ENCODE peak calls at places on chromosomes 3 and 15, in seven cellular contexts. One of them, this sample, is unnamed. For H3K36me3, the result is how much of the 10 kb centered on the place peaks cover.

GRCh38 chr3:27976933-27977332 is 254.8 kb upstream of the EOMES start:
- DNase-seq in ovary: no peak
- DNase-seq in GM23248: peak
- DNase-seq in psoas muscle: no peak
- DNase-seq in thyroid gland: no peak
- DNase-seq in upper lobe of right lung: no peak
- DNase-seq in GM23338: no peak
- DNase-seq in this sample: no peak

GRCh38 chr3:190739726-190740230 is 122.7 kb downstream of the GMNC start:
- DNase-seq in ovary: no peak
- DNase-seq in GM23248: peak
- DNase-seq in psoas muscle: no peak
- DNase-seq in thyroid gland: no peak
- DNase-seq in upper lobe of right lung: no peak
- DNase-seq in GM23338: no peak
- DNase-seq in this sample: no peak

GRCh38 chr3:155327430-155327829 is 33.9 kb upstream of the STRIT1 start:
- DNase-seq in ovary: no peak
- DNase-seq in GM23248: no peak
- DNase-seq in psoas muscle: no peak
- DNase-seq in thyroid gland: no peak
- DNase-seq in upper lobe of right lung: no peak
- DNase-seq in GM23338: no peak
- DNase-seq in this sample: no peak

GRCh38 chr3:156218353-156218744 is 98.0 kb downstream of the KCNAB1 start:
- DNase-seq in ovary: no peak
- DNase-seq in GM23248: no peak
- DNase-seq in psoas muscle: no peak
- DNase-seq in thyroid gland: peak
- DNase-seq in upper lobe of right lung: no peak
- DNase-seq in GM23338: no peak
- DNase-seq in this sample: no peak

GRCh38 chr15:91941871-91942270 is 88.4 kb downstream of the SLCO3A1 start:
- DNase-seq in ovary: no peak
- DNase-seq in GM23248: peak
- DNase-seq in psoas muscle: no peak
- DNase-seq in thyroid gland: no peak
- DNase-seq in upper lobe of right lung: no peak
- DNase-seq in GM23338: no peak
- DNase-seq in this sample: no peak

GRCh38 chr15:56361978-56362377 is 3.2 kb upstream of the TEX9 start:
- DNase-seq in ovary: no peak
- DNase-seq in GM23248: no peak
- DNase-seq in psoas muscle: no peak
- DNase-seq in thyroid gland: no peak
- DNase-seq in upper lobe of right lung: no peak
- DNase-seq in GM23338: no peak
- DNase-seq in this sample: no peak

GRCh38 chr15:31024330-31024729 is 32.9 kb upstream of the MTMR10 start:
- DNase-seq in ovary: no peak
- DNase-seq in GM23248: peak
- DNase-seq in psoas muscle: no peak
- DNase-seq in thyroid gland: no peak
- DNase-seq in upper lobe of right lung: no peak
- DNase-seq in GM23338: peak
- DNase-seq in this sample: peak

GRCh38 chr3:19702416-19703078 is 231.5 kb downstream of the EFHB start:
- DNase-seq in ovary: no peak
- DNase-seq in GM23248: no peak
- DNase-seq in psoas muscle: no peak
- DNase-seq in thyroid gland: no peak
- DNase-seq in upper lobe of right lung: peak
- DNase-seq in GM23338: peak
- DNase-seq in this sample: no peak

GRCh38 chr3:109806929-109807328 is 469.6 kb upstream of the DPPA4 start:
- DNase-seq in ovary: no peak
- DNase-seq in GM23248: peak
- DNase-seq in psoas muscle: no peak
- DNase-seq in thyroid gland: no peak
- DNase-seq in upper lobe of right lung: no peak
- DNase-seq in GM23338: no peak
- DNase-seq in this sample: no peak

GRCh38 chr15:84981054-84981710 is 474 bp upstream of the PDE8A start:
- DNase-seq in ovary: peak
- DNase-seq in GM23248: peak
- DNase-seq in psoas muscle: peak
- DNase-seq in thyroid gland: peak
- DNase-seq in upper lobe of right lung: peak
- DNase-seq in GM23338: peak
- DNase-seq in this sample: peak

GRCh38 chr3:102112706-102113230 is 263.5 kb downstream of the NFKBIZ start:
- DNase-seq in ovary: no peak
- DNase-seq in GM23248: no peak
- DNase-seq in psoas muscle: no peak
- DNase-seq in thyroid gland: no peak
- DNase-seq in upper lobe of right lung: no peak
- DNase-seq in GM23338: no peak
- DNase-seq in this sample: no peak

GRCh38 chr3:72163809-72164634 is 379.1 kb upstream of the PROK2 start:
- DNase-seq in ovary: no peak
- DNase-seq in GM23248: no peak
- DNase-seq in psoas muscle: no peak
- DNase-seq in thyroid gland: no peak
- DNase-seq in upper lobe of right lung: no peak
- DNase-seq in GM23338: no peak
- DNase-seq in this sample: no peak

GRCh38 chr3:186209810-186210752 is 101.2 kb upstream of the ETV5 start:
- DNase-seq in ovary: peak
- DNase-seq in GM23248: peak
- DNase-seq in psoas muscle: peak
- DNase-seq in thyroid gland: no peak
- DNase-seq in upper lobe of right lung: peak
- DNase-seq in GM23338: peak
- DNase-seq in this sample: peak

GRCh38 chr3:58151637-58152036 is 59.1 kb downstream of the DNASE1L3 start:
- DNase-seq in ovary: no peak
- DNase-seq in GM23248: peak
- DNase-seq in psoas muscle: no peak
- DNase-seq in thyroid gland: no peak
- DNase-seq in upper lobe of right lung: no peak
- DNase-seq in GM23338: no peak
- DNase-seq in this sample: no peak

GRCh38 chr3:187098925-187099512 is 40.3 kb downstream of the RPL39L start:
- DNase-seq in ovary: no peak
- DNase-seq in GM23248: no peak
- DNase-seq in psoas muscle: no peak
- DNase-seq in thyroid gland: no peak
- DNase-seq in upper lobe of right lung: no peak
- DNase-seq in GM23338: no peak
- DNase-seq in this sample: no peak

GRCh38 chr15:63473999-63474809 is 30.2 kb upstream of the USP3 start:
- DNase-seq in ovary: no peak
- DNase-seq in GM23248: peak
- DNase-seq in psoas muscle: no peak
- DNase-seq in thyroid gland: peak
- DNase-seq in upper lobe of right lung: no peak
- DNase-seq in GM23338: peak
- DNase-seq in this sample: peak

GRCh38 chr3:13020159-13020558 is 53.1 kb downstream of the IQSEC1 start:
- DNase-seq in ovary: no peak
- DNase-seq in GM23248: no peak
- DNase-seq in psoas muscle: no peak
- DNase-seq in thyroid gland: no peak
- DNase-seq in upper lobe of right lung: no peak
- DNase-seq in GM23338: no peak
- DNase-seq in this sample: peak

GRCh38 chr3:13019706-13020105 is 53.5 kb downstream of the IQSEC1 start:
- DNase-seq in ovary: no peak
- DNase-seq in GM23248: peak
- DNase-seq in psoas muscle: no peak
- DNase-seq in thyroid gland: no peak
- DNase-seq in upper lobe of right lung: no peak
- DNase-seq in GM23338: no peak
- DNase-seq in this sample: no peak

GRCh38 chr3:13018561-13019242 is 54.5 kb downstream of the IQSEC1 start:
- DNase-seq in ovary: no peak
- DNase-seq in GM23248: peak
- DNase-seq in psoas muscle: peak
- DNase-seq in thyroid gland: no peak
- DNase-seq in upper lobe of right lung: no peak
- DNase-seq in GM23338: no peak
- DNase-seq in this sample: no peak

GRCh38 chr3:13018039-13018431 is 55.2 kb downstream of the IQSEC1 start:
- DNase-seq in ovary: no peak
- DNase-seq in GM23248: peak
- DNase-seq in psoas muscle: peak
- DNase-seq in thyroid gland: peak
- DNase-seq in upper lobe of right lung: no peak
- DNase-seq in GM23338: no peak
- DNase-seq in this sample: peak

GRCh38 chr3:13019243-13019701 is 54.0 kb downstream of the IQSEC1 start:
- DNase-seq in ovary: peak
- DNase-seq in GM23248: peak
- DNase-seq in psoas muscle: peak
- DNase-seq in thyroid gland: peak
- DNase-seq in upper lobe of right lung: no peak
- DNase-seq in GM23338: peak
- DNase-seq in this sample: peak
- H3K4me3 ChIP-seq in ovary: no peak
- H3K4me3 ChIP-seq in GM23248: no peak
- H3K4me3 ChIP-seq in psoas muscle: peak
- H3K4me3 ChIP-seq in thyroid gland: no peak
- H3K4me3 ChIP-seq in upper lobe of right lung: no peak
- H3K4me3 ChIP-seq in GM23338: no peak
- H3K4me3 ChIP-seq in this sample: no peak

GRCh38 chr3:178096955-178097354 is 439.3 kb upstream of the KCNMB2 start:
- DNase-seq in ovary: no peak
- DNase-seq in GM23248: no peak
- DNase-seq in psoas muscle: no peak
- DNase-seq in thyroid gland: no peak
- DNase-seq in upper lobe of right lung: no peak
- DNase-seq in GM23338: no peak
- DNase-seq in this sample: no peak
- H3K36me3 ChIP-seq in ovary: under half
- H3K36me3 ChIP-seq in GM23248: under half
- H3K36me3 ChIP-seq in psoas muscle: under half
- H3K36me3 ChIP-seq in thyroid gland: under half
- H3K36me3 ChIP-seq in upper lobe of right lung: under half
- H3K36me3 ChIP-seq in GM23338: under half
- H3K36me3 ChIP-seq in this sample: under half

GRCh38 chr15:40826123-40827075 is 2.1 kb downstream of the PPP1R14D start:
- DNase-seq in ovary: no peak
- DNase-seq in GM23248: no peak
- DNase-seq in psoas muscle: no peak
- DNase-seq in thyroid gland: no peak
- DNase-seq in upper lobe of right lung: no peak
- DNase-seq in GM23338: no peak
- DNase-seq in this sample: no peak
- H3K4me3 ChIP-seq in ovary: no peak
- H3K4me3 ChIP-seq in GM23248: no peak
- H3K4me3 ChIP-seq in psoas muscle: no peak
- H3K4me3 ChIP-seq in thyroid gland: no peak
- H3K4me3 ChIP-seq in upper lobe of right lung: no peak
- H3K4me3 ChIP-seq in GM23338: no peak
- H3K4me3 ChIP-seq in this sample: no peak

GRCh38 chr3:41715376-41715775 is 246.5 kb downstream of the ULK4 start:
- DNase-seq in ovary: no peak
- DNase-seq in GM23248: no peak
- DNase-seq in psoas muscle: no peak
- DNase-seq in thyroid gland: no peak
- DNase-seq in upper lobe of right lung: no peak
- DNase-seq in GM23338: no peak
- DNase-seq in this sample: no peak

GRCh38 chr3:41711656-41712055 is 250.2 kb downstream of the ULK4 start:
- DNase-seq in ovary: no peak
- DNase-seq in GM23248: peak
- DNase-seq in psoas muscle: no peak
- DNase-seq in thyroid gland: no peak
- DNase-seq in upper lobe of right lung: no peak
- DNase-seq in GM23338: peak
- DNase-seq in this sample: no peak

GRCh38 chr3:41716391-41716910 is 245.5 kb downstream of the ULK4 start:
- DNase-seq in ovary: no peak
- DNase-seq in GM23248: peak
- DNase-seq in psoas muscle: no peak
- DNase-seq in thyroid gland: no peak
- DNase-seq in upper lobe of right lung: no peak
- DNase-seq in GM23338: no peak
- DNase-seq in this sample: no peak

GRCh38 chr3:41717591-41718093 is 244.3 kb downstream of the ULK4 start:
- DNase-seq in ovary: no peak
- DNase-seq in GM23248: no peak
- DNase-seq in psoas muscle: no peak
- DNase-seq in thyroid gland: no peak
- DNase-seq in upper lobe of right lung: no peak
- DNase-seq in GM23338: no peak
- DNase-seq in this sample: no peak
- H3K36me3 ChIP-seq in ovary: under half
- H3K36me3 ChIP-seq in GM23248: under half
- H3K36me3 ChIP-seq in psoas muscle: under half
- H3K36me3 ChIP-seq in thyroid gland: under half
- H3K36me3 ChIP-seq in upper lobe of right lung: under half
- H3K36me3 ChIP-seq in GM23338: under half
- H3K36me3 ChIP-seq in this sample: under half

This sample was measured in H7.